ENCODE peak calls at places on chromosomes 2 and 18, in ten cellular contexts. One of them, this sample, is unnamed.

GRCh38 chr2:44560352-44560751 is 198.6 kb downstream of the CAMKMT start:
- DNase-seq in fibroblast of lung: no peak
- DNase-seq in IMR-90: no peak
- DNase-seq in GM23248: peak
- DNase-seq in adipocyte: no peak
- DNase-seq in SK-N-SH: no peak
- DNase-seq in keratinocyte: no peak
- DNase-seq in HCT116: no peak
- DNase-seq in endodermal cell: no peak
- DNase-seq in K562: no peak
- DNase-seq in this sample: peak

GRCh38 chr2:150916997-150917396 is 344.7 kb downstream of the RBM43 start:
- DNase-seq in fibroblast of lung: no peak
- DNase-seq in IMR-90: peak
- DNase-seq in GM23248: peak
- DNase-seq in adipocyte: no peak
- DNase-seq in SK-N-SH: no peak
- DNase-seq in keratinocyte: peak
- DNase-seq in HCT116: no peak
- DNase-seq in endodermal cell: no peak
- DNase-seq in K562: no peak
- DNase-seq in this sample: no peak

GRCh38 chr2:11663427-11663826 is 6.6 kb downstream of the NTSR2 start:
- DNase-seq in fibroblast of lung: peak
- DNase-seq in IMR-90: peak
- DNase-seq in GM23248: no peak
- DNase-seq in adipocyte: peak
- DNase-seq in SK-N-SH: no peak
- DNase-seq in keratinocyte: no peak
- DNase-seq in HCT116: no peak
- DNase-seq in endodermal cell: no peak
- DNase-seq in K562: no peak
- DNase-seq in this sample: no peak

GRCh38 chr2:151616760-151617339 is 117.4 kb downstream of the NEB start:
- DNase-seq in fibroblast of lung: no peak
- DNase-seq in IMR-90: no peak
- DNase-seq in GM23248: no peak
- DNase-seq in adipocyte: no peak
- DNase-seq in SK-N-SH: no peak
- DNase-seq in keratinocyte: no peak
- DNase-seq in HCT116: no peak
- DNase-seq in endodermal cell: no peak
- DNase-seq in K562: no peak
- DNase-seq in this sample: no peak

GRCh38 chr2:172438064-172438421 is 10.7 kb downstream of the ITGA6 start:
- DNase-seq in fibroblast of lung: no peak
- DNase-seq in IMR-90: peak
- DNase-seq in GM23248: peak
- DNase-seq in adipocyte: no peak
- DNase-seq in SK-N-SH: no peak
- DNase-seq in keratinocyte: no peak
- DNase-seq in HCT116: no peak
- DNase-seq in endodermal cell: no peak
- DNase-seq in K562: no peak
- DNase-seq in this sample: no peak

GRCh38 chr2:72112981-72113846 is 34.4 kb downstream of the CYP26B1 start:
- DNase-seq in fibroblast of lung: no peak
- DNase-seq in IMR-90: no peak
- DNase-seq in GM23248: peak
- DNase-seq in adipocyte: no peak
- DNase-seq in SK-N-SH: no peak
- DNase-seq in keratinocyte: no peak
- DNase-seq in HCT116: no peak
- DNase-seq in endodermal cell: no peak
- DNase-seq in K562: no peak
- DNase-seq in this sample: peak

GRCh38 chr18:45562567-45563479 is 52.5 kb upstream of the SLC14A2 start:
- DNase-seq in fibroblast of lung: no peak
- DNase-seq in IMR-90: no peak
- DNase-seq in GM23248: no peak
- DNase-seq in adipocyte: no peak
- DNase-seq in SK-N-SH: no peak
- DNase-seq in keratinocyte: no peak
- DNase-seq in HCT116: no peak
- DNase-seq in endodermal cell: no peak
- DNase-seq in K562: no peak
- DNase-seq in this sample: peak

GRCh38 chr2:73256618-73256922 is 22.5 kb downstream of the CCT7 start:
- DNase-seq in fibroblast of lung: no peak
- DNase-seq in IMR-90: no peak
- DNase-seq in GM23248: no peak
- DNase-seq in adipocyte: no peak
- DNase-seq in SK-N-SH: no peak
- DNase-seq in keratinocyte: no peak
- DNase-seq in HCT116: no peak
- DNase-seq in endodermal cell: peak
- DNase-seq in K562: no peak
- DNase-seq in this sample: no peak

GRCh38 chr2:166375736-166376487 is at the start of gene SCN9A:
- DNase-seq in fibroblast of lung: peak
- DNase-seq in IMR-90: peak
- DNase-seq in GM23248: peak
- DNase-seq in adipocyte: peak
- DNase-seq in SK-N-SH: peak
- DNase-seq in keratinocyte: no peak
- DNase-seq in HCT116: no peak
- DNase-seq in endodermal cell: peak
- DNase-seq in K562: peak
- DNase-seq in this sample: peak

GRCh38 chr2:121161272-121161671 is 123.7 kb downstream of the TFCP2L1 start:
- DNase-seq in fibroblast of lung: no peak
- DNase-seq in IMR-90: no peak
- DNase-seq in GM23248: no peak
- DNase-seq in adipocyte: no peak
- DNase-seq in SK-N-SH: no peak
- DNase-seq in keratinocyte: no peak
- DNase-seq in HCT116: no peak
- DNase-seq in endodermal cell: no peak
- DNase-seq in K562: no peak
- DNase-seq in this sample: no peak
- H3K9ac ChIP-seq in fibroblast of lung: no peak
- H3K9ac ChIP-seq in IMR-90: no peak
- H3K9ac ChIP-seq in GM23248: no peak
- H3K9ac ChIP-seq in adipocyte: no peak
- H3K9ac ChIP-seq in SK-N-SH: no peak
- H3K9ac ChIP-seq in keratinocyte: no peak
- H3K9ac ChIP-seq in HCT116: no peak
- H3K9ac ChIP-seq in endodermal cell: no peak
- H3K9ac ChIP-seq in K562: no peak
- H3K9ac ChIP-seq in this sample: no peak

GRCh38 chr2:96262306-96262705 is 3.5 kb downstream of the TMEM127 start:
- DNase-seq in fibroblast of lung: no peak
- DNase-seq in IMR-90: no peak
- DNase-seq in GM23248: peak
- DNase-seq in adipocyte: peak
- DNase-seq in SK-N-SH: no peak
- DNase-seq in keratinocyte: no peak
- DNase-seq in HCT116: no peak
- DNase-seq in endodermal cell: no peak
- DNase-seq in K562: no peak
- DNase-seq in this sample: no peak

GRCh38 chr2:96264086-96264485 is 1.7 kb downstream of the TMEM127 start:
- DNase-seq in fibroblast of lung: no peak
- DNase-seq in IMR-90: peak
- DNase-seq in GM23248: no peak
- DNase-seq in adipocyte: peak
- DNase-seq in SK-N-SH: peak
- DNase-seq in keratinocyte: no peak
- DNase-seq in HCT116: no peak
- DNase-seq in endodermal cell: no peak
- DNase-seq in K562: no peak
- DNase-seq in this sample: no peak

GRCh38 chr2:96259497-96259921 is 6.3 kb downstream of the TMEM127 start:
- DNase-seq in fibroblast of lung: no peak
- DNase-seq in IMR-90: no peak
- DNase-seq in GM23248: no peak
- DNase-seq in adipocyte: no peak
- DNase-seq in SK-N-SH: no peak
- DNase-seq in keratinocyte: no peak
- DNase-seq in HCT116: no peak
- DNase-seq in endodermal cell: no peak
- DNase-seq in K562: no peak
- DNase-seq in this sample: peak

GRCh38 chr2:96260404-96261260 is 5.2 kb downstream of the TMEM127 start:
- DNase-seq in fibroblast of lung: peak
- DNase-seq in IMR-90: peak
- DNase-seq in GM23248: peak
- DNase-seq in adipocyte: peak
- DNase-seq in SK-N-SH: peak
- DNase-seq in keratinocyte: no peak
- DNase-seq in HCT116: peak
- DNase-seq in endodermal cell: peak
- DNase-seq in K562: peak
- DNase-seq in this sample: peak

DNA sequence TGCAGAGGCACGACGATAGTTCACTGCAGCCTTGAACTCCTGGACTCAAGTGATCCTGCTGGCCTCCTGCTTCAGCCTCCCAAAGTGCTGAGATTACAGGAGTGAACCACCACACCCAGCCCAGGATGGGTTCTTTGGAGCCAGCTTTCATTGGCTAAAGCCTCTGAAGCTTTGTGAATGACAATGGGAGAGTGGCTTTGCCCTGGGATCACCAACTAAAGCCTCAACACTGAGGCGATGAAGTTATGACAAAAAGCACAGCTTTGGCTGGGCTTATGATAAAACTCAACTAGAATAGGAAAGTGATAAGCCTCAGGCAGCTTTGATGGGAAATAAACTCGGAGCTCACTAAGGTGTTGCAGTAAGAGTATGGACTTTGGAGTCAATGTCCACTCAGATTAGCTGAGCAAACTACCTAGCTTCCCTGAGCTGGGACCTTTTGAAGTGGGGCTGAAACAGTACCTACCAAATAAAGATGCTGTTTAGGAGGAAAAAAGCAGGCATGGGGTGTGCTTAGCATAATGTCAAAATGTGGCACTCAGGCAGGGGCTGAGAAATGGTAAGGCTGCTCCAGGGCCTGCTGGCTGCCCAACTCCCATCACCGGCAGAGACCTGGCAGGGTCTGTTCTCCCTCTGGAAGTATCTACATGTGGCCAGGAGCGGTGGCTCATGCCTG is 4.3 kb downstream of the TMEM127 start:
- DNase-seq in fibroblast of lung: no peak
- DNase-seq in IMR-90: no peak
- DNase-seq in GM23248: no peak
- DNase-seq in adipocyte: no peak
- DNase-seq in SK-N-SH: no peak
- DNase-seq in keratinocyte: no peak
- DNase-seq in HCT116: no peak
- DNase-seq in endodermal cell: no peak
- DNase-seq in K562: no peak
- DNase-seq in this sample: no peak
- H3K9ac ChIP-seq in fibroblast of lung: no peak
- H3K9ac ChIP-seq in IMR-90: no peak
- H3K9ac ChIP-seq in GM23248: peak
- H3K9ac ChIP-seq in adipocyte: peak
- H3K9ac ChIP-seq in SK-N-SH: peak
- H3K9ac ChIP-seq in keratinocyte: no peak
- H3K9ac ChIP-seq in HCT116: peak
- H3K9ac ChIP-seq in endodermal cell: no peak
- H3K9ac ChIP-seq in K562: peak
- H3K9ac ChIP-seq in this sample: peak

GRCh38 chr2:189248116-189248515 is 68.6 kb upstream of the COL5A2 start:
- DNase-seq in fibroblast of lung: peak
- DNase-seq in IMR-90: peak
- DNase-seq in GM23248: peak
- DNase-seq in adipocyte: peak
- DNase-seq in SK-N-SH: no peak
- DNase-seq in keratinocyte: no peak
- DNase-seq in HCT116: no peak
- DNase-seq in endodermal cell: no peak
- DNase-seq in K562: no peak
- DNase-seq in this sample: no peak

GRCh38 chr2:189247276-189247675 is 67.7 kb upstream of the COL5A2 start:
- DNase-seq in fibroblast of lung: no peak
- DNase-seq in IMR-90: no peak
- DNase-seq in GM23248: no peak
- DNase-seq in adipocyte: no peak
- DNase-seq in SK-N-SH: no peak
- DNase-seq in keratinocyte: no peak
- DNase-seq in HCT116: no peak
- DNase-seq in endodermal cell: no peak
- DNase-seq in K562: no peak
- DNase-seq in this sample: no peak

GRCh38 chr2:189249901-189250300 is 70.3 kb upstream of the COL5A2 start:
- DNase-seq in fibroblast of lung: no peak
- DNase-seq in IMR-90: no peak
- DNase-seq in GM23248: no peak
- DNase-seq in adipocyte: peak
- DNase-seq in SK-N-SH: no peak
- DNase-seq in keratinocyte: no peak
- DNase-seq in HCT116: no peak
- DNase-seq in endodermal cell: no peak
- DNase-seq in K562: no peak
- DNase-seq in this sample: no peak

GRCh38 chr2:189252991-189253680 is 73.6 kb upstream of the COL5A2 start:
- DNase-seq in fibroblast of lung: no peak
- DNase-seq in IMR-90: no peak
- DNase-seq in GM23248: peak
- DNase-seq in adipocyte: peak
- DNase-seq in SK-N-SH: no peak
- DNase-seq in keratinocyte: no peak
- DNase-seq in HCT116: no peak
- DNase-seq in endodermal cell: no peak
- DNase-seq in K562: no peak
- DNase-seq in this sample: peak

DNA sequence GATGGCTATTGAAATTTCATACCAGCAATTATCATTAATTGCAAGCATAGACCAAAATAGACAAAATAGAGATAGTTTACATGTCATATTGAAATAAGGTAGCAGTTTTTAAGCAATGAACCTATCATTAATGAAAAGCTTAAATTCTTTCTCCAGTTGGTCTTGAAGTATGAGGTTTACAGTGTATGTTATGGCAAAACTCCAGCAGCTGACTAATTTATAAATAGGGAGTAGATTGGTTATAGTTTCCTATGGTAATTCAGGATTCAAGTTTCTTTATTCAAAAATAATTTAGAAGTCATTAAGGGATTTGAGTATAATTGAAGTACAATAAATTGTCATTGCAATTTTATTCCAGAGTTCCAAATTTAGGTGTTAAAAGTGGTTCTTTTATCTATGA is 69.6 kb upstream of the COL5A2 start:
- DNase-seq in fibroblast of lung: peak
- DNase-seq in IMR-90: peak
- DNase-seq in GM23248: peak
- DNase-seq in adipocyte: peak
- DNase-seq in SK-N-SH: no peak
- DNase-seq in keratinocyte: no peak
- DNase-seq in HCT116: no peak
- DNase-seq in endodermal cell: no peak
- DNase-seq in K562: no peak
- DNase-seq in this sample: no peak
- H3K9ac ChIP-seq in fibroblast of lung: no peak
- H3K9ac ChIP-seq in IMR-90: no peak
- H3K9ac ChIP-seq in GM23248: no peak
- H3K9ac ChIP-seq in adipocyte: no peak
- H3K9ac ChIP-seq in SK-N-SH: no peak
- H3K9ac ChIP-seq in keratinocyte: no peak
- H3K9ac ChIP-seq in HCT116: no peak
- H3K9ac ChIP-seq in endodermal cell: no peak
- H3K9ac ChIP-seq in K562: no peak
- H3K9ac ChIP-seq in this sample: no peak

GRCh38 chr2:42117182-42117579 is 52.0 kb upstream of the EML4 start:
- DNase-seq in fibroblast of lung: no peak
- DNase-seq in IMR-90: no peak
- DNase-seq in GM23248: no peak
- DNase-seq in adipocyte: no peak
- DNase-seq in SK-N-SH: no peak
- DNase-seq in keratinocyte: no peak
- DNase-seq in HCT116: no peak
- DNase-seq in endodermal cell: no peak
- DNase-seq in K562: no peak
- DNase-seq in this sample: no peak
- H3K9ac ChIP-seq in fibroblast of lung: no peak
- H3K9ac ChIP-seq in IMR-90: no peak
- H3K9ac ChIP-seq in GM23248: no peak
- H3K9ac ChIP-seq in adipocyte: no peak
- H3K9ac ChIP-seq in SK-N-SH: no peak
- H3K9ac ChIP-seq in keratinocyte: no peak
- H3K9ac ChIP-seq in HCT116: no peak
- H3K9ac ChIP-seq in endodermal cell: no peak
- H3K9ac ChIP-seq in K562: no peak
- H3K9ac ChIP-seq in this sample: no peak